ENCODE peak calls at places on chromosomes 2 and 18, in eight cellular contexts. H is GM12865; D is effector memory CD8-positive, alpha-beta T cell; I is psoas muscle; J is stimulated activated CD8-positive, alpha-beta memory T cell treated with anti-CD3 and anti-CD28 coated beads, Interleukin-15, amount 100 ng/mL, for 24 hours; Y is stimulated activated CD4-positive, alpha-beta T cell treated with anti-CD3 and anti-CD28 coated beads, Interleukin-1b, Interleukin-23, amount 100 ng/mL, for 24 hours; W is GM03348; F is activated naive CD4-positive, alpha-beta T cell. U is an unnamed sample.

GRCh38 chr2:70340921-70341765 is 39.3 kb upstream of the FAM136A start:
- DNase-seq in H (peak; percentile 35), D (peak; percentile 24), I (no peak), J (no peak), Y (peak; percentile 4), W (peak; percentile 83), F (no peak), U (peak; percentile 8)

GRCh38 chr2:23244656-23245055 is 140.3 kb upstream of the KLHL29 start:
- DNase-seq in H (no peak), D (no peak), I (no peak), J (no peak), Y (no peak), W (no peak), F (no peak), U (no peak)

GRCh38 chr2:110678457-110679336 is 834 bp upstream of the BUB1 start:
- DNase-seq in H (peak; percentile 57), D (no peak), I (no peak), J (no peak), Y (no peak), W (peak; percentile 51), F (peak; percentile 14), U (no peak)

GRCh38 chr2:230829959-230830358 is 34.8 kb upstream of the ITM2C start:
- DNase-seq in H (no peak), D (no peak), I (no peak), J (no peak), Y (no peak), W (no peak), F (no peak), U (no peak)

GRCh38 chr2:68169308-68169707 is 11.6 kb downstream of the PNO1 start:
- DNase-seq in H (no peak), D (no peak), I (no peak), J (no peak), Y (no peak), W (no peak), F (no peak), U (no peak)

GRCh38 chr2:25594991-25595390 is 78.4 kb downstream of the DTNB start:
- DNase-seq in H (no peak), D (no peak), I (no peak), J (no peak), Y (no peak), W (no peak), F (no peak), U (no peak)

GRCh38 chr2:230974096-230974913 is 21.6 kb upstream of the SPATA3 start:
- DNase-seq in H (peak; percentile 98), D (peak; percentile 77), I (no peak), J (peak; percentile 39), Y (no peak), W (peak; percentile 33), F (peak; percentile 15), U (no peak)

GRCh38 chr18:58387716-58388115 is 241.2 kb downstream of the ALPK2 start:
- DNase-seq in H (no peak), D (no peak), I (no peak), J (no peak), Y (no peak), W (no peak), F (no peak), U (no peak)

GRCh38 chr2:69169990-69170389 is 157.0 kb downstream of the ANTXR1 start:
- DNase-seq in H (peak; percentile 41), D (no peak), I (no peak), J (no peak), Y (no peak), W (no peak), F (no peak), U (no peak)

GRCh38 chr2:120785228-120785966 is 49.7 kb downstream of the GLI2 start:
- DNase-seq in H (no peak), D (no peak), I (no peak), J (no peak), Y (no peak), W (no peak), F (no peak), U (no peak)

GRCh38 chr2:177467646-177468045 is 75.1 kb downstream of the AGPS start:
- DNase-seq in H (no peak), D (no peak), I (no peak), J (no peak), Y (no peak), W (peak; percentile 73), F (no peak), U (no peak)

GRCh38 chr2:237886702-237887481 is 27.5 kb downstream of the RAMP1 start:
- DNase-seq in H (no peak), D (no peak), I (peak; percentile 92), J (no peak), Y (no peak), W (no peak), F (no peak), U (peak; percentile 42)

GRCh38 chr18:832085-832681 is 20.1 kb upstream of the YES1 start:
- DNase-seq in H (peak; percentile 13), D (no peak), I (no peak), J (no peak), Y (no peak), W (no peak), F (peak; percentile 11), U (no peak)

GRCh38 chr2:21728133-21728532 is 604.4 kb downstream of the TDRD15 start:
- DNase-seq in H (no peak), D (no peak), I (no peak), J (no peak), Y (no peak), W (no peak), F (no peak), U (no peak)

GRCh38 chr2:26178746-26179436 is 6.0 kb downstream of the GAREM2 start:
- DNase-seq in H (peak; percentile 29), D (no peak), I (peak; percentile 64), J (no peak), Y (no peak), W (peak; percentile 72), F (no peak), U (no peak)

GRCh38 chr2:108855194-108855593 is 68.6 kb downstream of the CCDC138 start:
- DNase-seq in H (peak; percentile 20), D (no peak), I (no peak), J (no peak), Y (no peak), W (no peak), F (no peak), U (no peak)

GRCh38 chr2:38074775-38075435 is 1.0 kb downstream of the CYP1B1 start:
- DNase-seq in H (no peak), D (no peak), I (peak; percentile 59), J (no peak), Y (no peak), W (peak; percentile 20), F (no peak), U (no peak)

GRCh38 chr2:204550738-204551137 is 5.5 kb downstream of the PARD3B start:
- DNase-seq in H (no peak), D (no peak), I (no peak), J (no peak), Y (no peak), W (peak; percentile 62), F (no peak), U (no peak)

GRCh38 chr2:164479460-164479859 is 141.8 kb downstream of the GRB14 start:
- DNase-seq in H (no peak), D (no peak), I (no peak), J (no peak), Y (no peak), W (peak; percentile 21), F (no peak), U (no peak)

GRCh38 chr2:64632855-64633819 is 20.6 kb downstream of the SERTAD2 start:
- DNase-seq in H (no peak), D (no peak), I (no peak), J (no peak), Y (no peak), W (peak; percentile 62), F (no peak), U (no peak)

GRCh38 chr2:20561703-20562454 is 89.0 kb downstream of the HS1BP3 start:
- DNase-seq in H (no peak), D (no peak), I (no peak), J (no peak), Y (no peak), W (peak; percentile 76), F (no peak), U (no peak)

GRCh38 chr2:164954954-164955701 is at the start of gene SLC38A11:
- DNase-seq in H (no peak), D (no peak), I (peak; percentile 55), J (no peak), Y (no peak), W (peak; percentile 51), F (no peak), U (no peak)

GRCh38 chr18:5909130-5909529 is 13.8 kb upstream of the TMEM200C start:
- DNase-seq in H (no peak), D (no peak), I (no peak), J (no peak), Y (no peak), W (no peak), F (no peak), U (no peak)

U was measured in substantia nigra.